ENCODE peak calls at places on chromosome 3, in seven cellular contexts. One of them, this sample, is unnamed.
A peak's percentile ranks its signal among the peaks of the same experiment; 100 is the strongest.

GRCh38 chr3:129441782-129442181 is 1.8 kb downstream of the IFT122 start:
- DNase-seq in K562: no peak
- DNase-seq in GM12892: no peak
- DNase-seq in GM12878: no peak
- DNase-seq in SK-N-SH: peak; percentile 41
- DNase-seq in HepG2: no peak
- DNase-seq in H1: no peak
- DNase-seq in this sample: no peak

GRCh38 chr3:31955581-31955980 is 25.5 kb downstream of the OSBPL10 start:
- DNase-seq in K562: no peak
- DNase-seq in GM12878: no peak
- DNase-seq in HepG2: no peak
- DNase-seq in H1: no peak
- DNase-seq in SK-N-SH: no peak
- DNase-seq in GM12892: no peak
- DNase-seq in this sample: no peak

GRCh38 chr3:19702416-19703078 is 231.5 kb downstream of the EFHB start:
- DNase-seq in SK-N-SH: no peak
- DNase-seq in GM12878: no peak
- DNase-seq in HepG2: no peak
- DNase-seq in H1: no peak
- DNase-seq in GM12892: no peak
- DNase-seq in K562: peak; percentile 7
- DNase-seq in this sample: no peak

GRCh38 chr3:170467007-170467406 is 48.3 kb downstream of the CLDN11 start:
- DNase-seq in GM12878: no peak
- DNase-seq in SK-N-SH: no peak
- DNase-seq in K562: no peak
- DNase-seq in HepG2: peak; percentile 39
- DNase-seq in GM12892: no peak
- DNase-seq in H1: no peak
- DNase-seq in this sample: no peak

GRCh38 chr3:138349926-138350665 is 1.7 kb downstream of the MRAS start:
- DNase-seq in SK-N-SH: no peak
- DNase-seq in K562: no peak
- DNase-seq in GM12892: no peak
- DNase-seq in HepG2: peak; percentile 43
- DNase-seq in H1: no peak
- DNase-seq in GM12878: no peak
- DNase-seq in this sample: no peak

GRCh38 chr3:136547293-136547692 is 204.9 kb downstream of the STAG1 start:
- DNase-seq in GM12892: no peak
- DNase-seq in K562: no peak
- DNase-seq in H1: no peak
- DNase-seq in GM12878: peak; percentile 9
- DNase-seq in HepG2: no peak
- DNase-seq in SK-N-SH: no peak
- DNase-seq in this sample: no peak

GRCh38 chr3:54434761-54435160 is 312.4 kb downstream of the CACNA2D3 start:
- DNase-seq in SK-N-SH: no peak
- DNase-seq in GM12892: no peak
- DNase-seq in GM12878: no peak
- DNase-seq in HepG2: no peak
- DNase-seq in H1: no peak
- DNase-seq in K562: no peak
- DNase-seq in this sample: no peak

GRCh38 chr3:12467746-12468145 is 16.5 kb upstream of the TSEN2 start:
- DNase-seq in GM12892: no peak
- DNase-seq in HepG2: no peak
- DNase-seq in K562: no peak
- DNase-seq in H1: no peak
- DNase-seq in GM12878: no peak
- DNase-seq in SK-N-SH: no peak
- DNase-seq in this sample: no peak

GRCh38 chr3:81684739-81685395 is 76.6 kb downstream of the GBE1 start:
- DNase-seq in K562: peak; percentile 58
- DNase-seq in H1: no peak
- DNase-seq in GM12892: no peak
- DNase-seq in SK-N-SH: no peak
- DNase-seq in GM12878: no peak
- DNase-seq in HepG2: peak; percentile 20
- DNase-seq in this sample: no peak

GRCh38 chr3:39905788-39906187 is 96.4 kb downstream of the MYRIP start:
- DNase-seq in GM12892: no peak
- DNase-seq in K562: no peak
- DNase-seq in SK-N-SH: no peak
- DNase-seq in HepG2: peak; percentile 11
- DNase-seq in H1: no peak
- DNase-seq in GM12878: no peak
- DNase-seq in this sample: no peak

GRCh38 chr3:70871909-70872656 is 559.6 kb upstream of the MDFIC2 start:
- DNase-seq in K562: no peak
- DNase-seq in SK-N-SH: no peak
- DNase-seq in H1: no peak
- DNase-seq in GM12878: no peak
- DNase-seq in HepG2: no peak
- DNase-seq in GM12892: no peak
- DNase-seq in this sample: no peak

GRCh38 chr3:159039286-159039685 is 237.4 kb downstream of the MFSD1 start:
- DNase-seq in K562: no peak
- DNase-seq in GM12892: no peak
- DNase-seq in GM12878: no peak
- DNase-seq in SK-N-SH: no peak
- DNase-seq in HepG2: no peak
- DNase-seq in H1: no peak
- DNase-seq in this sample: no peak

GRCh38 chr3:45054196-45054857 is 28.2 kb downstream of the CLEC3B start:
- DNase-seq in HepG2: no peak
- DNase-seq in K562: no peak
- DNase-seq in GM12892: no peak
- DNase-seq in H1: no peak
- DNase-seq in GM12878: no peak
- DNase-seq in SK-N-SH: no peak
- DNase-seq in this sample: no peak

GRCh38 chr3:65641041-65641440 is 397.7 kb downstream of the MAGI1 start:
- DNase-seq in GM12878: no peak
- DNase-seq in HepG2: no peak
- DNase-seq in K562: no peak
- DNase-seq in H1: no peak
- DNase-seq in SK-N-SH: no peak
- DNase-seq in GM12892: no peak
- DNase-seq in this sample: no peak

GRCh38 chr3:71983694-71984093 is 198.7 kb upstream of the PROK2 start:
- DNase-seq in H1: no peak
- DNase-seq in K562: no peak
- DNase-seq in GM12878: no peak
- DNase-seq in HepG2: no peak
- DNase-seq in GM12892: no peak
- DNase-seq in SK-N-SH: no peak
- DNase-seq in this sample: no peak

GRCh38 chr3:149547413-149547812 is 72.9 kb downstream of the TM4SF4 start:
- DNase-seq in K562: no peak
- DNase-seq in H1: no peak
- DNase-seq in SK-N-SH: no peak
- DNase-seq in GM12878: no peak
- DNase-seq in HepG2: no peak
- DNase-seq in GM12892: no peak
- DNase-seq in this sample: no peak

GRCh38 chr3:128432898-128433629 is 33.6 kb downstream of the DNAJB8 start:
- DNase-seq in H1: no peak
- DNase-seq in K562: peak; percentile 31
- DNase-seq in GM12892: no peak
- DNase-seq in GM12878: no peak
- DNase-seq in SK-N-SH: peak; percentile 49
- DNase-seq in HepG2: no peak
- DNase-seq in this sample: no peak

GRCh38 chr3:20836801-20837200 is 650.8 kb upstream of the SGO1 start:
- DNase-seq in GM12892: no peak
- DNase-seq in K562: no peak
- DNase-seq in HepG2: no peak
- DNase-seq in H1: no peak
- DNase-seq in SK-N-SH: no peak
- DNase-seq in GM12878: no peak
- DNase-seq in this sample: no peak

GRCh38 chr3:37741644-37742043 is 120.0 kb upstream of the CTDSPL start:
- DNase-seq in K562: peak; percentile 8
- DNase-seq in HepG2: peak; percentile 18
- DNase-seq in GM12892: no peak
- DNase-seq in SK-N-SH: peak; percentile 66
- DNase-seq in H1: no peak
- DNase-seq in GM12878: no peak
- DNase-seq in this sample: no peak

GRCh38 chr3:11381563-11381962 is 109.4 kb downstream of the ATG7 start:
- DNase-seq in H1: no peak
- DNase-seq in K562: no peak
- DNase-seq in GM12892: no peak
- DNase-seq in GM12878: no peak
- DNase-seq in SK-N-SH: no peak
- DNase-seq in HepG2: no peak
- DNase-seq in this sample: no peak

GRCh38 chr3:111904376-111905241 is 45.5 kb downstream of the PHLDB2 start:
- DNase-seq in H1: no peak
- DNase-seq in GM12892: no peak
- DNase-seq in K562: no peak
- DNase-seq in GM12878: no peak
- DNase-seq in HepG2: peak; percentile 38
- DNase-seq in SK-N-SH: no peak
- DNase-seq in this sample: no peak

DNA sequence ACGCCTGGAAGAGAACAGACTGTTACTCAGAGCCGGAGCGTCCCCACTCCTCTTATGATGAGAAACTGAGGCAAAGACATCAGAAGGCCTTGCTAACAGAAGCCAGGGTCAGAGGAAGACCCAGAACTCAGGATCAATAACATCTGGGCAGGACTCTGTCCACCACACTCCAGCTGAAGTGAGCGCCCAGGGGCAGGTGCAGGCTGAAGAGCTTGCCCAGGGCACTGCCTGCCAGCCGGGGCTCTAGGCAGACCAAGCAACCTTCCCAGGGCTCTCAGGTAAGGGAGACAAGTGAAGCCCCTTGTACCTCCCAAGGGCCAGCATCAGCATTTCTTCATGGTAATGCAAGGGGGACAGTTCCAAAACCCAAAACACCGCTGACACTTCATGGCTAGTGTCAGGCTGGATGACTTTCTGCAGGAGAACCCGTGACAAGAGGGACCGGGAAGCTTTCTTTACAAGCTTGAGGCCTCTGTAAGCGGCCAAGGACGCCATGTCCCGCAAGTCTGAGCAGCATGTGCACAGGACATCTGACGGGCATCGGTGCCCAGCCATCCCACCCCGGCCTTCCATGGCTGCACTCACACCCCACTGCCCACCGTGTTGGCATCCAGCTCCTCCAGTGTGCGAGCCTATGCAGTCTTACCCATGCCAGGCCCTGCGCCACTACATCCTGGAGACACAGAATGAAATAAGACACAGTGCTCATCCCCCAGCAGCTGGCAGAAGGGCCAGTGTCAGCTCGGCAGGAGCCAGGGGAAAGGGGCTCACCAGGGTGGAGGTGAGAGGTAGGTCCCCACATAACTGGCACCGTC is 14.1 kb downstream of the XXYLT1 start:
- DNase-seq in GM12892: no peak
- DNase-seq in SK-N-SH: no peak
- DNase-seq in GM12878: no peak
- DNase-seq in K562: no peak
- DNase-seq in HepG2: no peak
- DNase-seq in H1: no peak
- DNase-seq in this sample: no peak
- TF ChIP-seq TAF1 in GM12892: no peak
- TF ChIP-seq TAF1 in SK-N-SH: no peak
- TF ChIP-seq TAF1 in GM12878: no peak
- TF ChIP-seq TAF1 in K562: no peak
- TF ChIP-seq TAF1 in HepG2: no peak
- TF ChIP-seq TAF1 in H1: no peak
- TF ChIP-seq TAF1 in this sample: no peak

GRCh38 chr3:9808345-9809037 is 1.6 kb upstream of the TTLL3 start:
- DNase-seq in GM12878: no peak
- DNase-seq in SK-N-SH: peak; percentile 72
- DNase-seq in GM12892: no peak
- DNase-seq in K562: peak; percentile 44
- DNase-seq in HepG2: peak; percentile 31
- DNase-seq in H1: no peak
- DNase-seq in this sample: peak; percentile 56
- TF ChIP-seq POLR2AphosphoS5 in GM12878: peak; percentile 51
- TF ChIP-seq POLR2AphosphoS5 in SK-N-SH: peak; percentile 5
- TF ChIP-seq POLR2AphosphoS5 in GM12892: peak; percentile 66
- TF ChIP-seq POLR2AphosphoS5 in K562: no peak
- TF ChIP-seq POLR2AphosphoS5 in HepG2: no peak
- TF ChIP-seq POLR2AphosphoS5 in H1: peak; percentile 37
- TF ChIP-seq POLR2AphosphoS5 in this sample: peak; percentile 47

GRCh38 chr3:167885277-167885676 is 149.8 kb downstream of the SERPINI1 start:
- DNase-seq in GM12892: no peak
- DNase-seq in GM12878: no peak
- DNase-seq in H1: no peak
- DNase-seq in K562: no peak
- DNase-seq in HepG2: no peak
- DNase-seq in SK-N-SH: no peak
- DNase-seq in this sample: no peak
- TF ChIP-seq TAF1 in GM12892: no peak
- TF ChIP-seq TAF1 in GM12878: no peak
- TF ChIP-seq TAF1 in H1: no peak
- TF ChIP-seq TAF1 in K562: no peak
- TF ChIP-seq TAF1 in HepG2: no peak
- TF ChIP-seq TAF1 in SK-N-SH: no peak
- TF ChIP-seq TAF1 in this sample: no peak

GRCh38 chr3:14145236-14145635 is 20.4 kb downstream of the TMEM43 start:
- DNase-seq in GM12892: no peak
- DNase-seq in K562: no peak
- DNase-seq in HepG2: no peak
- DNase-seq in SK-N-SH: no peak
- DNase-seq in GM12878: no peak
- DNase-seq in H1: no peak
- DNase-seq in this sample: no peak

GRCh38 chr3:14143271-14143605 is 18.4 kb downstream of the TMEM43 start:
- DNase-seq in K562: no peak
- DNase-seq in GM12878: no peak
- DNase-seq in SK-N-SH: no peak
- DNase-seq in H1: no peak
- DNase-seq in GM12892: no peak
- DNase-seq in HepG2: no peak
- DNase-seq in this sample: no peak

GRCh38 chr3:14142567-14143270 is 17.9 kb downstream of the TMEM43 start:
- DNase-seq in K562: no peak
- DNase-seq in SK-N-SH: no peak
- DNase-seq in HepG2: no peak
- DNase-seq in GM12892: no peak
- DNase-seq in H1: no peak
- DNase-seq in GM12878: no peak
- DNase-seq in this sample: no peak

GRCh38 chr3:14144423-14145075 is 19.7 kb downstream of the TMEM43 start:
- DNase-seq in K562: peak; percentile 85
- DNase-seq in HepG2: peak; percentile 96
- DNase-seq in GM12878: peak; percentile 52
- DNase-seq in SK-N-SH: peak; percentile 78
- DNase-seq in GM12892: peak; percentile 70
- DNase-seq in H1: no peak
- DNase-seq in this sample: peak; percentile 85

DNA sequence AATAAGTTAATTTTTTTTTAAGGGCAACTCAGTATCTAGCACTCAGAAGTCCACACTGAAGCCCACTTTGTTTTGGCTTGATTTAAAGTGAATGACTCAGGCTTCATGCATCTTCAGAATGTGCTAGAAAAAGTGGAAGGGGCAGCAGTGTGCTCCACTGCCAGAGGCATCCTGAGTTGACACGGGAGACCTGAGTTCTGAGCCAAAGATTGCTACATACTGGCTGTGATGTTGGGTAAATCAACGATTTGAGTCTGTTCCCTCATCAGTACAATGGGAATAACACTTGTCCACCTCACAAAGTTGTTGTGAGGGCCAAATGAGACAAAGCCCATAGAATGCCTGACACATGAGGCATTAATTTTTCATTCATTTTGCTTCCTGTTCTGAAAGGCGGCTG is 19.0 kb downstream of the TMEM43 start:
- DNase-seq in K562: no peak
- DNase-seq in GM12878: no peak
- DNase-seq in H1: no peak
- DNase-seq in SK-N-SH: no peak
- DNase-seq in HepG2: peak; percentile 70
- DNase-seq in GM12892: no peak
- DNase-seq in this sample: no peak
- TF ChIP-seq POLR2AphosphoS5 in K562: no peak
- TF ChIP-seq POLR2AphosphoS5 in GM12878: no peak
- TF ChIP-seq POLR2AphosphoS5 in H1: no peak
- TF ChIP-seq POLR2AphosphoS5 in SK-N-SH: no peak
- TF ChIP-seq POLR2AphosphoS5 in HepG2: no peak
- TF ChIP-seq POLR2AphosphoS5 in GM12892: no peak
- TF ChIP-seq POLR2AphosphoS5 in this sample: no peak

This sample was measured in GM12891.